ENCODE peak calls at places on chromosomes 6 and 20, in nine cellular contexts. J, N, Q, T, S, K, R, H and M are unnamed samples.

GRCh38 chr6:149087898-149088297 is 229.6 kb upstream of the TAB2 start:
- DNase-seq in J (peak), N (no peak), Q (no peak), T (no peak), S (no peak), K (no peak), R (no peak), H (no peak), M (no peak)

GRCh38 chr6:75334266-75335040 is 49.9 kb upstream of the TMEM30A start:
- DNase-seq in J (peak), N (peak), Q (no peak), T (peak), S (no peak), K (peak), R (no peak), H (peak), M (no peak)

GRCh38 chr6:111843347-111844147 is 29.7 kb downstream of the FYN start:
- DNase-seq in J (no peak), N (no peak), Q (no peak), T (no peak), S (no peak), K (peak), R (no peak), H (no peak), M (no peak)

GRCh38 chr20:43536817-43537440 is 21.9 kb upstream of the SGK2 start:
- DNase-seq in J (peak), N (peak), Q (no peak), T (no peak), S (no peak), K (no peak), R (no peak), H (no peak), M (no peak)

GRCh38 chr20:22905667-22906066 is 129.4 kb upstream of the SSTR4 start:
- DNase-seq in J (no peak), N (no peak), Q (peak), T (peak), S (no peak), K (no peak), R (no peak), H (peak), M (peak)

GRCh38 chr6:89887452-89888137 is 6.7 kb upstream of the GJA10 start:
- DNase-seq in J (peak), N (no peak), Q (no peak), T (no peak), S (no peak), K (no peak), R (no peak), H (peak), M (no peak)

GRCh38 chr6:89989742-89990141 is 95.5 kb downstream of the GJA10 start:
- DNase-seq in J (no peak), N (peak), Q (no peak), T (no peak), S (no peak), K (peak), R (no peak), H (peak), M (no peak)

GRCh38 chr20:43460830-43461200 is 3.1 kb downstream of the SRSF6 start:
- DNase-seq in J (no peak), N (no peak), Q (no peak), T (no peak), S (no peak), K (no peak), R (no peak), H (no peak), M (no peak)

GRCh38 chr20:62875419-62876355 is 14.1 kb upstream of the TCFL5 start:
- DNase-seq in J (peak), N (peak), Q (peak), T (peak), S (peak), K (peak), R (peak), H (peak), M (no peak)
- TF ChIP-seq CTCF in J (peak), N (peak), Q (peak), T (peak), S (peak), K (peak), R (peak), H (peak), M (no peak)

GRCh38 chr6:138691595-138692057 is 81.9 kb upstream of the CCDC28A start:
- DNase-seq in J (peak), N (peak), Q (no peak), T (no peak), S (no peak), K (peak), R (peak), H (peak), M (no peak)

GRCh38 chr6:138689849-138690248 is 83.7 kb upstream of the CCDC28A start:
- DNase-seq in J (peak), N (no peak), Q (no peak), T (no peak), S (no peak), K (peak), R (peak), H (no peak), M (no peak)

GRCh38 chr6:138692978-138693909 is 80.3 kb upstream of the CCDC28A start:
- DNase-seq in J (peak), N (peak), Q (no peak), T (peak), S (peak), K (peak), R (peak), H (peak), M (peak)

GRCh38 chr6:138690975-138691594 is 82.5 kb upstream of the CCDC28A start:
- DNase-seq in J (peak), N (no peak), Q (no peak), T (no peak), S (no peak), K (peak), R (no peak), H (no peak), M (no peak)

GRCh38 chr6:138692058-138692977 is 81.3 kb upstream of the CCDC28A start:
- DNase-seq in J (peak), N (peak), Q (peak), T (peak), S (peak), K (peak), R (peak), H (peak), M (peak)
- TF ChIP-seq CTCF in J (peak), N (peak), Q (peak), T (peak), S (peak), K (peak), R (peak), H (peak), M (peak)

GRCh38 chr6:41022294-41022693 is 16.7 kb downstream of the UNC5CL start:
- DNase-seq in J (peak), N (peak), Q (no peak), T (no peak), S (no peak), K (peak), R (no peak), H (peak), M (no peak)

GRCh38 chr6:41025966-41026365 is 13.1 kb downstream of the UNC5CL start:
- DNase-seq in J (no peak), N (no peak), Q (no peak), T (no peak), S (no peak), K (no peak), R (no peak), H (no peak), M (no peak)

GRCh38 chr6:41017663-41018062 is 21.4 kb downstream of the UNC5CL start:
- DNase-seq in J (no peak), N (no peak), Q (no peak), T (no peak), S (no peak), K (no peak), R (no peak), H (no peak), M (no peak)

GRCh38 chr6:41023114-41023513 is 15.9 kb downstream of the UNC5CL start:
- DNase-seq in J (no peak), N (no peak), Q (no peak), T (no peak), S (no peak), K (no peak), R (no peak), H (no peak), M (no peak)

DNA sequence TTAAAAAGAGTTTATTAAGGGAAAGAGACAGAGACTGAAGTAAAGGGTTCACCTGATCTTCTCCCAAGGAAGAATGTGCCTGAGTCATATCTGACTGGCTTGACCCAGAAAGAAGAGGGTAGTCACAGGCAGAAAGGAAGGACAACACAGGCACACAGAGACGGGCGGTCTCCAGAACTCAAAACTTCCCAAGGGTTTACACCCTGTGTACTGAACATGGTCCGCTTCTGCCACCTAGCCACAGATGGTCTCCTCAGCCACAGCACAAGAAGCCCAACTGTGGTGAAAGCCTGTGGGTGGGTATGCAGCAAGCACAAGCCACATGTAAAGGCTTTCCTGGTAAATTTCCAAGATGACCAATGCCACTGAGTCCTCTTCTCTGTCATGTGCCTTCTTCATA is 17.2 kb downstream of the UNC5CL start:
- DNase-seq in J (peak), N (peak), Q (peak), T (no peak), S (no peak), K (peak), R (no peak), H (peak), M (no peak)
- TF ChIP-seq CTCF in J (peak), N (peak), Q (peak), T (no peak), S (peak), K (peak), R (no peak), H (peak), M (peak)

GRCh38 chr6:93420163-93420806 is 926 bp upstream of the EPHA7 start:
- DNase-seq in J (no peak), N (no peak), Q (no peak), T (no peak), S (no peak), K (no peak), R (no peak), H (no peak), M (no peak)

GRCh38 chr6:93418448-93419303 is 683 bp downstream of the EPHA7 start:
- DNase-seq in J (peak), N (no peak), Q (peak), T (peak), S (no peak), K (peak), R (peak), H (peak), M (peak)

GRCh38 chr6:93424303-93425064 is 5.1 kb upstream of the EPHA7 start:
- DNase-seq in J (peak), N (no peak), Q (no peak), T (no peak), S (no peak), K (no peak), R (no peak), H (peak), M (no peak)

GRCh38 chr6:93419304-93420162 is at the start of gene EPHA7:
- DNase-seq in J (peak), N (peak), Q (peak), T (peak), S (peak), K (peak), R (peak), H (peak), M (peak)

DNA sequence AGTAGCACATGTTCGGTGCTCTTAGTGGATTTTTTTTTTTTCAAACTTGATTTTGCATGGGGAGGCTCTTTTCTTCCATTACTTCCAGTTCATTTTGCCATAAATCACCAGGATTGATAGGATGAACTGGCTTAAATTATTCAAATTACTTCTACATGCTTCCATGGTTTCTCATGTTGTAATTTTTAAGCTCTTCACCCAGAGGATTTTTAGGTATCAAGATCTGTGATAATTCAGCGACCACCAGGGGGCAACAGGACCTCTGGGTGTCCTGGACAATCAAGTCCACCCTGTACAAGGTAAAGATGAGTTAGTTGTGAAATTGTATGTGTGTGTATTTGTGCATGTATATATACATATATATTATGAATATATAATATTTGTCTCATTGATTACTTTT is 4.2 kb upstream of the EPHA7 start:
- DNase-seq in J (peak), N (no peak), Q (peak), T (peak), S (no peak), K (peak), R (no peak), H (peak), M (no peak)
- TF ChIP-seq CTCF in J (no peak), N (peak), Q (peak), T (peak), S (peak), K (peak), R (peak), H (peak), M (peak)

GRCh38 chr20:4029505-4030467 is 14.4 kb upstream of the RNF24 start:
- DNase-seq in J (no peak), N (no peak), Q (no peak), T (no peak), S (no peak), K (no peak), R (no peak), H (no peak), M (no peak)
- TF ChIP-seq CTCF in J (no peak), N (no peak), Q (no peak), T (no peak), S (no peak), K (no peak), R (no peak), H (no peak), M (no peak)

GRCh38 chr6:54993948-54994347 is 147.4 kb downstream of the FAM83B start:
- DNase-seq in J (no peak), N (no peak), Q (no peak), T (no peak), S (no peak), K (no peak), R (no peak), H (no peak), M (no peak)

GRCh38 chr6:54991761-54992330 is 145.3 kb downstream of the FAM83B start:
- DNase-seq in J (no peak), N (no peak), Q (no peak), T (no peak), S (no peak), K (no peak), R (no peak), H (no peak), M (no peak)

GRCh38 chr6:54993294-54993693 is 146.7 kb downstream of the FAM83B start:
- DNase-seq in J (no peak), N (no peak), Q (no peak), T (no peak), S (no peak), K (no peak), R (no peak), H (no peak), M (no peak)

GRCh38 chr6:54990001-54990400 is 143.4 kb downstream of the FAM83B start:
- DNase-seq in J (peak), N (no peak), Q (no peak), T (no peak), S (no peak), K (no peak), R (no peak), H (no peak), M (no peak)

GRCh38 chr6:54992789-54993188 is 146.2 kb downstream of the FAM83B start:
- DNase-seq in J (peak), N (no peak), Q (no peak), T (no peak), S (no peak), K (no peak), R (no peak), H (peak), M (peak)
- TF ChIP-seq CTCF in J (peak), N (peak), Q (no peak), T (no peak), S (peak), K (peak), R (peak), H (peak), M (peak)

DNA sequence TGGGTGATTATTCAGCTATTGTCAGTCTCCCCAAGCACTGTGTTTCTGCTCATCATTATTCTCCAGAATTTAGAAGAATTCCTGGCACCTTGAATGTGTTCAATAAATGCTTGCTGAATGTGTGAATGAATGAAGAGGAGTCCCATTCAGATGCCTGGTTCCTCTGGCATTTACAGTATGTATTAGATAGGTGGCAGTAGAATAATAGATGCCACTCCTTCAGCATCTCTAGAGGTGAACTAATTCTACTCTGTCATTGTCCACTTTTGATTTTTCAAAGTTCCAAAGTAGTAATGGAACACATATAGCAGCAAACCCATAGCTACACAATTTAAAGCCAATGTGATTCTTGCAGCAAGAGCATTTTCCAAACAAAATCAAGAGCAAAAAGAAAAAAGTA is 118.9 kb upstream of the CEP162 start:
- DNase-seq in J (peak), N (no peak), Q (no peak), T (no peak), S (no peak), K (no peak), R (no peak), H (no peak), M (no peak)
- TF ChIP-seq CTCF in J (peak), N (peak), Q (no peak), T (no peak), S (peak), K (peak), R (no peak), H (peak), M (no peak)

GRCh38 chr20:46406200-46406985 is at the start of gene ELMO2:
- DNase-seq in J (peak), N (peak), Q (peak), T (peak), S (peak), K (peak), R (peak), H (peak), M (peak)
- TF ChIP-seq CTCF in J (no peak), N (peak), Q (peak), T (peak), S (no peak), K (no peak), R (no peak), H (peak), M (no peak)